ENCODE peak calls at places on chromosomes 4 and X, in ten cellular contexts. I is bronchial epithelial cell, N is right lobe of liver, L is lower leg skin, C is GM12878, P is colonic mucosa, F is upper lobe of left lung, S is mesothelial cell of epicardium, Y is astrocyte of the cerebellum, G is heart left ventricle. X is an unnamed sample.

GRCh38 chrX:72079607-72080006 is 52.1 kb downstream of the RTL5 start:
- DNase-seq in I (no peak), N (peak), L (no peak), C (no peak), P (no peak), F (peak), S (no peak), Y (no peak), G (peak), X (no peak)

GRCh38 chr4:173169428-173170209 is 1.0 kb downstream of the GALNT7 start:
- DNase-seq in I (peak), N (peak), L (peak), C (no peak), P (peak), F (peak), S (peak), Y (no peak), G (peak), X (no peak)

GRCh38 chr4:126790633-126791032 is 842.1 kb upstream of the INTU start:
- DNase-seq in I (no peak), N (no peak), L (no peak), C (no peak), P (no peak), F (no peak), S (no peak), Y (no peak), G (no peak), X (no peak)

GRCh38 chrX:118666521-118666920 is 60.9 kb upstream of the IL13RA1 start:
- DNase-seq in I (peak), N (no peak), L (no peak), C (no peak), P (no peak), F (no peak), S (no peak), Y (no peak), G (no peak), X (no peak)

GRCh38 chr4:37993806-37994205 is 33.6 kb downstream of the PTTG2 start:
- DNase-seq in I (no peak), N (no peak), L (no peak), C (no peak), P (no peak), F (no peak), S (no peak), Y (no peak), G (no peak), X (no peak)

GRCh38 chrX:3549442-3549875 is 164.0 kb downstream of the PRKX start:
- DNase-seq in I (peak), N (no peak), L (no peak), C (no peak), P (no peak), F (no peak), S (no peak), Y (no peak), G (peak), X (no peak)

GRCh38 chrX:123173833-123174232 is 10.2 kb upstream of the GRIA3 start:
- DNase-seq in I (peak), N (no peak), L (no peak), C (no peak), P (no peak), F (no peak), S (no peak), Y (no peak), G (no peak), X (no peak)

GRCh38 chr4:34850983-34851382 is 1393.3 kb downstream of the ARAP2 start:
- DNase-seq in I (no peak), N (no peak), L (no peak), C (no peak), P (no peak), F (no peak), S (no peak), Y (no peak), G (no peak), X (no peak)

GRCh38 chrX:39891781-39892180 is 206.0 kb downstream of the BCOR start:
- DNase-seq in I (peak), N (no peak), L (no peak), C (peak), P (no peak), F (no peak), S (no peak), Y (no peak), G (no peak), X (no peak)

GRCh38 chrX:13112499-13112898 is 68.1 kb upstream of the FAM9C start:
- DNase-seq in I (no peak), N (no peak), L (no peak), C (no peak), P (no peak), F (no peak), S (no peak), Y (no peak), G (no peak), X (no peak)

GRCh38 chrX:100643943-100644587 is at the start of gene SRPX2:
- DNase-seq in I (peak), N (no peak), L (no peak), C (no peak), P (no peak), F (peak), S (no peak), Y (peak), G (peak), X (peak)

GRCh38 chrX:17590892-17591740 is 146.2 kb upstream of the SCML1 start:
- DNase-seq in I (peak), N (peak), L (no peak), C (no peak), P (peak), F (peak), S (peak), Y (peak), G (peak), X (peak)

GRCh38 chrX:17552251-17552650 is 177.3 kb downstream of the NHS start:
- DNase-seq in I (peak), N (no peak), L (no peak), C (no peak), P (no peak), F (no peak), S (no peak), Y (no peak), G (no peak), X (no peak)

GRCh38 chr4:175947117-175947722 is 118.4 kb upstream of the WDR17 start:
- DNase-seq in I (peak), N (no peak), L (no peak), C (no peak), P (no peak), F (no peak), S (no peak), Y (no peak), G (no peak), X (no peak)

GRCh38 chr4:111952708-111953107 is 192.5 kb upstream of the FAM241A start:
- DNase-seq in I (no peak), N (no peak), L (no peak), C (no peak), P (no peak), F (no peak), S (no peak), Y (peak), G (no peak), X (no peak)

GRCh38 chr4:76305033-76305687 is 1.4 kb upstream of the STBD1 start:
- DNase-seq in I (no peak), N (no peak), L (no peak), C (no peak), P (no peak), F (no peak), S (no peak), Y (no peak), G (no peak), X (no peak)

GRCh38 chr4:73984736-73985527 is 3.1 kb downstream of the PPBP start:
- DNase-seq in I (peak), N (no peak), L (no peak), C (no peak), P (no peak), F (no peak), S (no peak), Y (no peak), G (no peak), X (no peak)

GRCh38 chr4:163191999-163192398 is 25.3 kb upstream of the NAF1 start:
- DNase-seq in I (peak), N (no peak), L (no peak), C (no peak), P (no peak), F (no peak), S (no peak), Y (no peak), G (no peak), X (no peak)

GRCh38 chrX:100296183-100296753 is 113.8 kb downstream of the PCDH19 start:
- DNase-seq in I (no peak), N (no peak), L (no peak), C (no peak), P (no peak), F (no peak), S (no peak), Y (no peak), G (no peak), X (no peak)

GRCh38 chrX:28910501-28910900 is 323.3 kb downstream of the IL1RAPL1 start:
- DNase-seq in I (no peak), N (no peak), L (no peak), C (no peak), P (no peak), F (no peak), S (no peak), Y (no peak), G (no peak), X (no peak)

GRCh38 chr4:188139671-188140070 is 430 bp downstream of the TRIML1 start:
- DNase-seq in I (no peak), N (no peak), L (peak), C (no peak), P (no peak), F (no peak), S (no peak), Y (no peak), G (no peak), X (no peak)

GRCh38 chrX:110421499-110422455 is 63.1 kb downstream of the RTL9 start:
- DNase-seq in I (peak), N (peak), L (no peak), C (no peak), P (no peak), F (peak), S (no peak), Y (no peak), G (no peak), X (no peak)

GRCh38 chrX:53086464-53086863 is 4.3 kb downstream of the TSPYL2 start:
- DNase-seq in I (no peak), N (peak), L (no peak), C (no peak), P (no peak), F (peak), S (no peak), Y (no peak), G (peak), X (no peak)

GRCh38 chr4:1211951-1212545 is 36.9 kb downstream of the CTBP1 start:
- DNase-seq in I (no peak), N (peak), L (no peak), C (no peak), P (no peak), F (no peak), S (no peak), Y (no peak), G (no peak), X (no peak)

GRCh38 chrX:12319955-12320354 is 181.7 kb downstream of the FRMPD4 start:
- DNase-seq in I (no peak), N (no peak), L (no peak), C (no peak), P (no peak), F (no peak), S (no peak), Y (no peak), G (no peak), X (no peak)

GRCh38 chr4:21097026-21097425 is 396.8 kb downstream of the PACRGL start:
- DNase-seq in I (peak), N (no peak), L (no peak), C (no peak), P (no peak), F (no peak), S (no peak), Y (no peak), G (no peak), X (no peak)

GRCh38 chrX:119981286-119982070 is 37.9 kb upstream of the NKAP start:
- DNase-seq in I (peak), N (no peak), L (no peak), C (no peak), P (peak), F (no peak), S (no peak), Y (peak), G (no peak), X (no peak)
- TF ChIP-seq CTCF in I (peak), N (peak), L (no peak), C (peak), P (no peak), F (no peak), S (no peak), Y (peak), G (peak), X (peak)

DNA sequence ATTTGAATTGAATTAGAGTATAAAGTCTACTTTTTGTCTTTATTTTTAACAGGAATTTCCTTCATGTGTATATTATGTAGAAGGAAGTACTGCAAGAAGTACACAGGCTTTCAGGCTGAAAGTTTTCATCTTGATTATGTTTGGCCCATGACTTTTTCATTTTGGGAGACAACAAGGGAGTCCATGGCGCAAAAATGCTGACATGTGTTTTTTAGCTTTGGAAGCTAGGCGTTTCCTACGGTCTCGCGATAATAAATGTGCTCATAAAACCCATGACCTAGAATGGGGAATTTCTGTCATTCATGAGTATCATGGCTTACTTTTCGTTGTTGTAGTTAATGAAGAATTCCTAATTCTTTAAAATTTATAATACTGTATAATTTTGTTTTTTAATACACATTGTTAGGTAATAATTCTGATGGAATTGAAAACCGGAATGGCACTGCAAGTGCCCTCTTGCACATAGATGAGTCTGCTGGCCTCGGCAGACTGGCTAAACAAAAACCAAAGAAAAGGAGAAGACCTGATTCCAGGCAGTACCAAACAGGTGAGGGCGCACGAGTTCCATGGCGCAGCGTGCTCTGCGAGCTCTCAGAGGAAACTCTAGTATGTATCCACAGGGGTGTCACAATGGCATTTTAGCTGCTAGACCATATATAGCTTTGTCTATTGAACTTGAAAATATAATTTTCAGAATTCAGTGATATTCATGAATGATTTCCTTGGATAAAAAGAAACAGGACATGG is 59.1 kb downstream of the ZFX start:
- DNase-seq in I (no peak), N (no peak), L (no peak), C (no peak), P (no peak), F (no peak), S (no peak), Y (no peak), G (no peak), X (no peak)
- TF ChIP-seq CTCF in I (no peak), N (no peak), L (no peak), C (no peak), P (no peak), F (no peak), S (no peak), Y (no peak), G (no peak), X (no peak)

DNA sequence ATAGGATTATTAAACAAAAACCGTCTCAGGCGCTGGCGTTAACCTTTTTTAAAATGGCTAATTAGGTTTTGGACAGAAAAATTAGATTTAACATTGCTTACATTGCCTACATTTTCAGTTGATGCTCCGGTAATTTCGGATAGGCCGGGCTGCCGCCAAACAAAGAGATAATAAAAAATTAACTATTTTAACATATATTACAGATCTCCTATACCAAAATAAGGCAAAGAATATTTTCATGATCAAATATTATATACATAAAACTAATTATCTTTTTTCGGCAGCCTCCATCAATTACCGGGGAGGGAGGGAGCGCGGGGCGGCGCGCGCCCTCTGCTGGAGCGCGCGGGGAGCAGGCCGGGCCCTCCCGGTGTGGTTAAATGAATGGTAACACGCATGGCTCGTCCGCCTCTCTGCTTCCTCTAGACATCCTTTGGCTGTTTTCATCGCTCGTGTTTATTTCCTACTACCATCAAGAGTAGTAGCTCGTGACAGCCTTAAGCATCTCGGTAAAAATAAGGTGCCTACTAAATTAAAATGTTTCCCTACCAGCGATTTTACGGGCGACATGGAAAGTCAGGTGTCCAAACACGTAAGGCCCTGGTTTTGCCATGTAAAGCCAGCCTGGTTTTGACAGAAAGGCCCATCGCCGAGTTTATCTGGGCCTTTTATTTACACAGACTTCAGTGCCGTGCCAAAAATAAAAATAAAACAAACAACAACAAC is 52.4 kb upstream of the TMEM33 start:
- DNase-seq in I (peak), N (no peak), L (no peak), C (no peak), P (peak), F (peak), S (peak), Y (no peak), G (no peak), X (no peak)
- TF ChIP-seq CTCF in I (peak), N (peak), L (no peak), C (peak), P (peak), F (peak), S (peak), Y (peak), G (peak), X (peak)

DNA sequence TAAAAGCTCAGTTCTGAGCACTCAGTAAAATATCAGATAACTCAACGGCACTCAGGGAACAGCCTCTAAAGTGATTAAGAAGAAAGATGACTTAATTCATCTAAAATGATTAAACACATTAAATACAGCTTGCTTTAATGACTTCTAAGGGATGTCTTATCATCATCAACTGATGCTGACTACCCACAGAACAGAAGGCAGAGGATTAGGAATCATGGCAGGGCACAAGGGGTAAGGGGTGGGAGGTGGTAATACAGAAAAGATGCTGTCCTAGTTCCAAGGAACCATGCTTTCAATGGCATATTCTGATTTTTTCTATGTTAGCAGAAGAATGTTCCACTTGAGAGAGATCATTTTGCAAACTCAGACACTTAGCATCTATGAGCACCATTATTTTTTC is 99.2 kb upstream of the CBR4 start:
- DNase-seq in I (no peak), N (no peak), L (no peak), C (no peak), P (no peak), F (no peak), S (no peak), Y (no peak), G (no peak), X (no peak)
- TF ChIP-seq CTCF in I (no peak), N (no peak), L (no peak), C (no peak), P (no peak), F (no peak), S (no peak), Y (no peak), G (no peak), X (no peak)

GRCh38 chr4:124943938-124944337 is 231.4 kb upstream of the ANKRD50 start:
- DNase-seq in I (no peak), N (no peak), L (no peak), C (no peak), P (no peak), F (no peak), S (no peak), Y (no peak), G (no peak), X (no peak)
- TF ChIP-seq CTCF in I (no peak), N (no peak), L (no peak), C (peak), P (no peak), F (no peak), S (no peak), Y (no peak), G (no peak), X (no peak)

GRCh38 chrX:116657071-116657470 is 194.3 kb upstream of the CT83 start:
- DNase-seq in I (no peak), N (no peak), L (no peak), C (no peak), P (no peak), F (no peak), S (no peak), Y (no peak), G (no peak), X (no peak)
- TF ChIP-seq CTCF in I (no peak), N (peak), L (no peak), C (no peak), P (no peak), F (no peak), S (no peak), Y (no peak), G (no peak), X (no peak)

GRCh38 chr4:177441803-177442622 is at the start of gene AGA:
- DNase-seq in I (peak), N (peak), L (peak), C (peak), P (peak), F (peak), S (peak), Y (peak), G (peak), X (peak)
- TF ChIP-seq CTCF in I (no peak), N (no peak), L (no peak), C (no peak), P (no peak), F (no peak), S (no peak), Y (no peak), G (no peak), X (no peak)

DNA sequence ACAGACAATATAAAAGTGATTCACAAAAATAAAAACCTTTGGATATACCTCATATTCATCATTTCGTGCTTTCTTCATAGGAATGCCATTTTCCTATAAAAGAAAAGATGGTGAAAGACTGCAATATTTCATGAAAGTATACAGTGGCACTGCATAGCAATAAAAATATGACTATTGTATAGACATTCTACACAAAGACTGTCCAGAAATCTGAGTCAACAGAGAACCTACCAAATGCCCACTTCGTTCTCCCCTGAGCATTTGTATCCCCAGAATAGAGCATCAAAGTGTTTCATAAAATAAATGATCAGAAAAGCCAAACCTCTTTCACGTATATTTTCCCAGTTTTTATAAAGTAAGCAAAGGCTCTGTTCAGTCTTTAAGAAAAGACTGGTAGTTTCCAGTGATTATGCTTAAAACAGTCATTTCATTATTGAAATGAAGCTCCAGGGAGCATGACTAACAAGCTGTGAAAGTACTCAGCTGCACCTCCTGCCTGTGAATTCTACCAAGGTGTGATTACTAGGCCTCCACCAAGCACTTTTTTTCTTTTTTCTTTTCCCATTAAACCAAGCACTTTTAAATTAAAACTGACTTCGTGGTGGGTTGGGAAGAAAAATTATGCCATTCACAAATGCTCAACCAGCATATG is 20.2 kb downstream of the PPA2 start:
- DNase-seq in I (peak), N (no peak), L (no peak), C (no peak), P (no peak), F (no peak), S (no peak), Y (no peak), G (no peak), X (no peak)
- TF ChIP-seq CTCF in I (no peak), N (no peak), L (no peak), C (no peak), P (no peak), F (no peak), S (no peak), Y (peak), G (no peak), X (no peak)

GRCh38 chrX:120309873-120310730 is 1.2 kb downstream of the TMEM255A start:
- DNase-seq in I (no peak), N (no peak), L (no peak), C (no peak), P (peak), F (no peak), S (peak), Y (no peak), G (no peak), X (no peak)

GRCh38 chrX:120308558-120308957 is 2.7 kb downstream of the TMEM255A start:
- DNase-seq in I (no peak), N (no peak), L (no peak), C (no peak), P (no peak), F (no peak), S (peak), Y (no peak), G (no peak), X (no peak)

GRCh38 chrX:120310861-120311631 is at the start of gene TMEM255A:
- DNase-seq in I (no peak), N (no peak), L (peak), C (no peak), P (no peak), F (no peak), S (peak), Y (no peak), G (peak), X (no peak)

GRCh38 chrX:120311632-120312000 is 355 bp upstream of the TMEM255A start:
- DNase-seq in I (no peak), N (no peak), L (no peak), C (no peak), P (no peak), F (no peak), S (no peak), Y (no peak), G (no peak), X (no peak)

GRCh38 chrX:120308959-120309872 is 2.0 kb downstream of the TMEM255A start:
- DNase-seq in I (peak), N (peak), L (peak), C (peak), P (peak), F (peak), S (peak), Y (peak), G (peak), X (no peak)
- TF ChIP-seq CTCF in I (peak), N (peak), L (no peak), C (peak), P (no peak), F (peak), S (no peak), Y (peak), G (peak), X (peak)